ENCODE peak calls at places on chromosomes 2 and 18, in ten cellular contexts. Q is hippocampal formation, X is frontal cortex, R is kidney, S is T-cell, B is right atrium auricular region, J is OCI-M1, A is caudate nucleus, I is IMR-90, L is HTR-8/SVneo. D is an unnamed sample.

GRCh38 chr2:104429978-104430740 is 423.8 kb upstream of the POU3F3 start:
- DNase-seq in Q (peak; percentile 81), X (no peak), R (no peak), S (no peak), B (no peak), J (no peak), A (peak; percentile 70), I (no peak), L (no peak), D (no peak)

GRCh38 chr2:159637988-159638501 is 21.7 kb upstream of the BAZ2B start:
- DNase-seq in Q (no peak), X (no peak), R (no peak), S (no peak), B (no peak), J (no peak), A (no peak), I (peak; percentile 91), L (no peak), D (no peak)

GRCh38 chr2:202050652-202051051 is 17.0 kb downstream of the FZD7 start:
- DNase-seq in Q (no peak), X (no peak), R (no peak), S (no peak), B (no peak), J (no peak), A (no peak), I (no peak), L (no peak), D (no peak)

GRCh38 chr18:79603321-79604204 is 76.0 kb upstream of the CTDP1 start:
- DNase-seq in Q (no peak), X (no peak), R (peak; percentile 68), S (no peak), B (no peak), J (no peak), A (no peak), I (no peak), L (no peak), D (no peak)

GRCh38 chr2:15767679-15768078 is 172.7 kb upstream of the MYCN start:
- DNase-seq in Q (no peak), X (no peak), R (no peak), S (no peak), B (no peak), J (no peak), A (no peak), I (no peak), L (no peak), D (no peak)

GRCh38 chr18:67916142-67916541 is 399.6 kb upstream of the DSEL start:
- DNase-seq in Q (no peak), X (no peak), R (no peak), S (no peak), B (no peak), J (no peak), A (no peak), I (peak; percentile 6), L (no peak), D (no peak)

GRCh38 chr2:43634604-43635306 is 2.3 kb upstream of the PLEKHH2 start:
- DNase-seq in Q (peak; percentile 26), X (no peak), R (no peak), S (no peak), B (no peak), J (peak; percentile 44), A (no peak), I (peak; percentile 89), L (peak; percentile 23), D (no peak)

GRCh38 chr2:174465327-174465726 is 21.5 kb downstream of the GPR155 start:
- DNase-seq in Q (no peak), X (peak; percentile 6), R (no peak), S (no peak), B (no peak), J (no peak), A (no peak), I (no peak), L (no peak), D (no peak)

GRCh38 chr18:3815991-3816390 is 366.0 kb downstream of the TGIF1 start:
- DNase-seq in Q (no peak), X (no peak), R (no peak), S (no peak), B (no peak), J (no peak), A (no peak), I (no peak), L (no peak), D (no peak)

GRCh38 chr2:159640176-159640575 is 23.8 kb upstream of the BAZ2B start:
- DNase-seq in Q (no peak), X (no peak), R (no peak), S (no peak), B (no peak), J (no peak), A (no peak), I (no peak), L (no peak), D (no peak)

GRCh38 chr2:56108806-56109205 is 75.0 kb upstream of the CCDC85A start:
- DNase-seq in Q (no peak), X (no peak), R (no peak), S (no peak), B (no peak), J (no peak), A (no peak), I (no peak), L (no peak), D (no peak)

GRCh38 chr2:85255456-85255812 is 72.4 kb downstream of the TGOLN2 start:
- DNase-seq in Q (no peak), X (no peak), R (no peak), S (no peak), B (no peak), J (no peak), A (no peak), I (no peak), L (no peak), D (no peak)

GRCh38 chr2:145593991-145594702 is 1074.2 kb upstream of the ZEB2 start:
- DNase-seq in Q (no peak), X (no peak), R (no peak), S (no peak), B (no peak), J (peak; percentile 20), A (no peak), I (peak; percentile 84), L (peak; percentile 38), D (no peak)

GRCh38 chr2:227154976-227155375 is 9.0 kb downstream of the COL4A4 start:
- DNase-seq in Q (no peak), X (no peak), R (no peak), S (no peak), B (no peak), J (no peak), A (no peak), I (peak; percentile 28), L (no peak), D (no peak)

GRCh38 chr2:42228101-42228500 is 58.9 kb downstream of the EML4 start:
- DNase-seq in Q (no peak), X (no peak), R (no peak), S (no peak), B (no peak), J (no peak), A (no peak), I (no peak), L (no peak), D (no peak)

GRCh38 chr2:73177645-73178255 is 24.6 kb upstream of the NOTO start:
- DNase-seq in Q (no peak), X (peak; percentile 28), R (no peak), S (no peak), B (no peak), J (no peak), A (no peak), I (no peak), L (no peak), D (no peak)

GRCh38 chr2:40466926-40467325 is 15.0 kb upstream of the SLC8A1 start:
- DNase-seq in Q (no peak), X (no peak), R (no peak), S (no peak), B (no peak), J (no peak), A (no peak), I (no peak), L (no peak), D (no peak)

GRCh38 chr2:191325651-191326365 is 80.6 kb downstream of the MYO1B start:
- DNase-seq in Q (no peak), X (no peak), R (no peak), S (no peak), B (no peak), J (no peak), A (no peak), I (no peak), L (no peak), D (no peak)

GRCh38 chr18:35436076-35436649 is 59.0 kb upstream of the ZNF396 start:
- DNase-seq in Q (no peak), X (no peak), R (no peak), S (no peak), B (no peak), J (no peak), A (no peak), I (peak; percentile 58), L (no peak), D (no peak)

GRCh38 chr18:74778191-74778847 is 180.6 kb downstream of the ZNF407 start:
- DNase-seq in Q (no peak), X (no peak), R (no peak), S (no peak), B (no peak), J (peak; percentile 75), A (no peak), I (peak; percentile 13), L (no peak), D (no peak)

GRCh38 chr2:105873721-105874120 is 129.0 kb downstream of the NCK2 start:
- DNase-seq in Q (no peak), X (no peak), R (no peak), S (no peak), B (no peak), J (peak; percentile 71), A (no peak), I (peak; percentile 89), L (peak; percentile 87), D (no peak)

GRCh38 chr2:9199716-9200633 is 6.6 kb upstream of the ASAP2 start:
- DNase-seq in Q (no peak), X (no peak), R (no peak), S (no peak), B (peak; percentile 36), J (no peak), A (no peak), I (peak; percentile 79), L (no peak), D (no peak)

GRCh38 chr2:38091757-38092156 is 15.8 kb upstream of the CYP1B1 start:
- DNase-seq in Q (no peak), X (no peak), R (no peak), S (no peak), B (no peak), J (no peak), A (no peak), I (no peak), L (no peak), D (no peak)

GRCh38 chr2:84782717-84783442 is 98.0 kb downstream of the TRABD2A start:
- DNase-seq in Q (no peak), X (no peak), R (no peak), S (peak; percentile 48), B (no peak), J (peak; percentile 6), A (no peak), I (peak; percentile 17), L (no peak), D (no peak)

GRCh38 chr2:237227190-237227988 is 141.7 kb downstream of the COPS8 start:
- DNase-seq in Q (no peak), X (no peak), R (no peak), S (no peak), B (no peak), J (no peak), A (no peak), I (peak; percentile 97), L (peak; percentile 48), D (no peak)

GRCh38 chr2:201768918-201769317 is 11.8 kb downstream of the ALS2 start:
- DNase-seq in Q (no peak), X (no peak), R (no peak), S (no peak), B (no peak), J (no peak), A (no peak), I (peak; percentile 62), L (peak; percentile 25), D (no peak)

GRCh38 chr2:223585691-223586090 is 16.5 kb downstream of the SCG2 start:
- DNase-seq in Q (no peak), X (no peak), R (no peak), S (no peak), B (no peak), J (peak; percentile 2), A (no peak), I (peak; percentile 28), L (no peak), D (no peak)

GRCh38 chr2:107383706-107384105 is 443.0 kb upstream of the RGPD4 start:
- DNase-seq in Q (peak; percentile 6), X (peak; percentile 10), R (no peak), S (no peak), B (no peak), J (no peak), A (no peak), I (no peak), L (no peak), D (no peak)